ENCODE peak calls at places on chromosomes 1 and 21, in eight cellular contexts. One of them, this sample, is unnamed. For H3K27me3 and H3K9me3, the result is how much of the 10 kb centered on the place peaks cover.

GRCh38 chr1:170807432-170807831 is 127.9 kb upstream of the MROH9 start:
- DNase-seq in lower lobe of right lung: no peak
- DNase-seq in testis: no peak
- DNase-seq in HCT116: peak
- DNase-seq in endodermal cell: no peak
- DNase-seq in PC-3: peak
- DNase-seq in NT2/D1: no peak
- DNase-seq in GM23248: peak
- DNase-seq in this sample: peak

GRCh38 chr1:226691257-226691656 is 47.8 kb downstream of the ITPKB start:
- DNase-seq in GM23248: no peak
- DNase-seq in endodermal cell: no peak
- DNase-seq in HCT116: no peak
- DNase-seq in NT2/D1: no peak
- DNase-seq in testis: no peak
- DNase-seq in lower lobe of right lung: no peak
- DNase-seq in PC-3: no peak
- DNase-seq in this sample: no peak

GRCh38 chr1:96364576-96364975 is 357.0 kb upstream of the PTBP2 start:
- DNase-seq in NT2/D1: no peak
- DNase-seq in lower lobe of right lung: no peak
- DNase-seq in endodermal cell: no peak
- DNase-seq in GM23248: peak
- DNase-seq in testis: no peak
- DNase-seq in HCT116: no peak
- DNase-seq in PC-3: no peak
- DNase-seq in this sample: peak

GRCh38 chr1:173867141-173867752 is 542 bp downstream of the GAS5 start:
- DNase-seq in NT2/D1: no peak
- DNase-seq in testis: no peak
- DNase-seq in lower lobe of right lung: no peak
- DNase-seq in endodermal cell: no peak
- DNase-seq in PC-3: no peak
- DNase-seq in HCT116: no peak
- DNase-seq in GM23248: no peak
- DNase-seq in this sample: no peak

GRCh38 chr1:65177457-65177856 is 29.5 kb downstream of the AK4 start:
- DNase-seq in PC-3: peak
- DNase-seq in testis: no peak
- DNase-seq in endodermal cell: no peak
- DNase-seq in HCT116: peak
- DNase-seq in GM23248: peak
- DNase-seq in NT2/D1: no peak
- DNase-seq in lower lobe of right lung: no peak
- DNase-seq in this sample: no peak

GRCh38 chr1:81029266-81029665 is 771.5 kb upstream of the ADGRL2 start:
- DNase-seq in GM23248: no peak
- DNase-seq in lower lobe of right lung: no peak
- DNase-seq in endodermal cell: no peak
- DNase-seq in PC-3: no peak
- DNase-seq in NT2/D1: no peak
- DNase-seq in HCT116: no peak
- DNase-seq in testis: no peak
- DNase-seq in this sample: no peak

GRCh38 chr1:156270314-156270713 is 12.3 kb downstream of the SMG5 start:
- DNase-seq in HCT116: no peak
- DNase-seq in PC-3: peak
- DNase-seq in testis: no peak
- DNase-seq in lower lobe of right lung: no peak
- DNase-seq in endodermal cell: no peak
- DNase-seq in GM23248: no peak
- DNase-seq in NT2/D1: no peak
- DNase-seq in this sample: no peak

GRCh38 chr1:24516506-24516905 is 13.9 kb downstream of the RCAN3 start:
- DNase-seq in PC-3: no peak
- DNase-seq in NT2/D1: no peak
- DNase-seq in testis: no peak
- DNase-seq in HCT116: no peak
- DNase-seq in GM23248: no peak
- DNase-seq in endodermal cell: no peak
- DNase-seq in lower lobe of right lung: no peak
- DNase-seq in this sample: no peak

GRCh38 chr1:30763654-30764248 is 6.2 kb upstream of the LAPTM5 start:
- DNase-seq in NT2/D1: no peak
- DNase-seq in GM23248: peak
- DNase-seq in HCT116: no peak
- DNase-seq in testis: no peak
- DNase-seq in PC-3: no peak
- DNase-seq in lower lobe of right lung: no peak
- DNase-seq in endodermal cell: no peak
- DNase-seq in this sample: peak

GRCh38 chr1:2234762-2235113 is 6.6 kb downstream of the SKI start:
- DNase-seq in NT2/D1: no peak
- DNase-seq in HCT116: no peak
- DNase-seq in lower lobe of right lung: peak
- DNase-seq in testis: no peak
- DNase-seq in endodermal cell: no peak
- DNase-seq in PC-3: no peak
- DNase-seq in GM23248: no peak
- DNase-seq in this sample: no peak

GRCh38 chr1:219383273-219383672 is 209.6 kb downstream of the LYPLAL1 start:
- DNase-seq in lower lobe of right lung: no peak
- DNase-seq in PC-3: no peak
- DNase-seq in NT2/D1: no peak
- DNase-seq in HCT116: no peak
- DNase-seq in endodermal cell: no peak
- DNase-seq in GM23248: no peak
- DNase-seq in testis: no peak
- DNase-seq in this sample: no peak

GRCh38 chr1:5718716-5719632 is 273.3 kb downstream of the NPHP4 start:
- DNase-seq in GM23248: no peak
- DNase-seq in HCT116: no peak
- DNase-seq in NT2/D1: no peak
- DNase-seq in lower lobe of right lung: peak
- DNase-seq in PC-3: no peak
- DNase-seq in endodermal cell: peak
- DNase-seq in testis: no peak
- DNase-seq in this sample: no peak

GRCh38 chr1:161676441-161676840 is 13.5 kb downstream of the FCGR2B start:
- DNase-seq in GM23248: no peak
- DNase-seq in testis: no peak
- DNase-seq in HCT116: no peak
- DNase-seq in endodermal cell: no peak
- DNase-seq in PC-3: no peak
- DNase-seq in lower lobe of right lung: no peak
- DNase-seq in NT2/D1: no peak
- DNase-seq in this sample: no peak

GRCh38 chr1:90550616-90551406 is 166.3 kb downstream of the BARHL2 start:
- DNase-seq in HCT116: no peak
- DNase-seq in endodermal cell: peak
- DNase-seq in GM23248: no peak
- DNase-seq in PC-3: peak
- DNase-seq in lower lobe of right lung: no peak
- DNase-seq in NT2/D1: no peak
- DNase-seq in testis: no peak
- DNase-seq in this sample: no peak

GRCh38 chr1:23638188-23638619 is 53.4 kb upstream of the RPL11 start:
- DNase-seq in GM23248: peak
- DNase-seq in endodermal cell: peak
- DNase-seq in NT2/D1: no peak
- DNase-seq in lower lobe of right lung: no peak
- DNase-seq in HCT116: no peak
- DNase-seq in PC-3: no peak
- DNase-seq in testis: no peak
- DNase-seq in this sample: no peak

DNA sequence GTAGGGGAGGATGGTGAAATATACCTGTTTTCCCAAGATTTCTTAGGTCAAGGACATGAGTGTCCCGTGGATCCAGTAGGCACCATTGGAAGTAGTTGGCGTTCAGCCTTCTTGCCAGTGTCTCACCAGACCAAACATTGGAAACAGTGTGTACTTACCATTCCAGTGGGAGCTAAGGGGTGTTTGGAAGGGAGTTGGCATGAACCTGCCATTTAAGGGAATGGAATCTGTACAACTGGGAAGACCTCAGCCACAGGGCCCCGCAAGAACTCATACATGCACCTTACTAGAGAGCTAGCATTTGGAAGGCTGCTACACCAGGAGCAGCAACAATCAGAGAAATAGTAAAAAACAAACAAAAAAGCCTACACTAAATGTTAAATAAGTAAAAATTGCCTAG is 12.7 kb downstream of the ATP5PF start:
- DNase-seq in PC-3: no peak
- DNase-seq in NT2/D1: no peak
- DNase-seq in testis: no peak
- DNase-seq in HCT116: no peak
- DNase-seq in lower lobe of right lung: no peak
- DNase-seq in GM23248: no peak
- DNase-seq in endodermal cell: no peak
- DNase-seq in this sample: no peak
- H3K4me3 ChIP-seq in PC-3: no peak
- H3K4me3 ChIP-seq in NT2/D1: no peak
- H3K4me3 ChIP-seq in testis: no peak
- H3K4me3 ChIP-seq in HCT116: no peak
- H3K4me3 ChIP-seq in lower lobe of right lung: no peak
- H3K4me3 ChIP-seq in GM23248: no peak
- H3K4me3 ChIP-seq in endodermal cell: no peak
- H3K4me3 ChIP-seq in this sample: no peak

DNA sequence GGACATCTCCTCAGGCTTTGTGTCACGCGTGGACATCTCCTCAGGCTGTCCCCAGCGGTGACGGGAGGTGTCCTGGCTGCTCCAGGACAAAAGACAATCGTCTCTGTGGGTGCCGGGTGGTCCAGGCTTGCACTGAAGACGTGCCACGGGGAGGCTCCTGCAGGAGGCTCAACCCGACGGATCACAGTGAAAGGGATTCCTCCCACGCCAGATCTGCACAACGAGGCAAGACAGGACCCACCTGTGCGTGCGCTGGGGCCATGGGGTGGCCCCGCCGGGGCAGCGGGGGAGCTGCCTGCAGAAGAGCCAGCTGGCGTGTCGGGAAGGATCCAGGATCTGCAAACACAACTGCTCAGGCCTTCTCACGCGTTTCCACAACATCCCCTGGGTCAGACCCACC is 18.8 kb upstream of the ARHGEF16 start:
- DNase-seq in HCT116: no peak
- DNase-seq in PC-3: no peak
- DNase-seq in testis: no peak
- DNase-seq in endodermal cell: no peak
- DNase-seq in GM23248: no peak
- DNase-seq in NT2/D1: no peak
- DNase-seq in lower lobe of right lung: peak
- DNase-seq in this sample: no peak
- H3K27me3 ChIP-seq in HCT116: under half
- H3K27me3 ChIP-seq in PC-3: half or more
- H3K27me3 ChIP-seq in testis: under half
- H3K27me3 ChIP-seq in endodermal cell: under half
- H3K27me3 ChIP-seq in GM23248: under half
- H3K27me3 ChIP-seq in NT2/D1: under half
- H3K27me3 ChIP-seq in lower lobe of right lung: under half
- H3K27me3 ChIP-seq in this sample: under half

GRCh38 chr1:79885101-79885500 is 878.6 kb upstream of the ADGRL4 start:
- DNase-seq in HCT116: no peak
- DNase-seq in testis: no peak
- DNase-seq in PC-3: no peak
- DNase-seq in GM23248: no peak
- DNase-seq in lower lobe of right lung: no peak
- DNase-seq in NT2/D1: no peak
- DNase-seq in endodermal cell: no peak
- DNase-seq in this sample: no peak
- H3K9me3 ChIP-seq in HCT116: under half
- H3K9me3 ChIP-seq in testis: under half
- H3K9me3 ChIP-seq in PC-3: under half
- H3K9me3 ChIP-seq in GM23248: under half
- H3K9me3 ChIP-seq in lower lobe of right lung: under half
- H3K9me3 ChIP-seq in NT2/D1: under half
- H3K9me3 ChIP-seq in endodermal cell: under half
- H3K9me3 ChIP-seq in this sample: under half

GRCh38 chr1:16054598-16055540 is 11.3 kb downstream of the CLCNKB start:
- DNase-seq in NT2/D1: no peak
- DNase-seq in GM23248: no peak
- DNase-seq in lower lobe of right lung: no peak
- DNase-seq in PC-3: no peak
- DNase-seq in HCT116: no peak
- DNase-seq in testis: no peak
- DNase-seq in endodermal cell: no peak
- DNase-seq in this sample: no peak

GRCh38 chr1:16050328-16050727 is 6.7 kb downstream of the CLCNKB start:
- DNase-seq in GM23248: no peak
- DNase-seq in testis: no peak
- DNase-seq in PC-3: no peak
- DNase-seq in lower lobe of right lung: no peak
- DNase-seq in NT2/D1: no peak
- DNase-seq in HCT116: no peak
- DNase-seq in endodermal cell: peak
- DNase-seq in this sample: no peak

GRCh38 chr1:16051039-16051438 is 7.5 kb downstream of the CLCNKB start:
- DNase-seq in lower lobe of right lung: no peak
- DNase-seq in HCT116: no peak
- DNase-seq in NT2/D1: no peak
- DNase-seq in PC-3: no peak
- DNase-seq in endodermal cell: no peak
- DNase-seq in testis: no peak
- DNase-seq in GM23248: no peak
- DNase-seq in this sample: no peak

GRCh38 chr1:16055613-16056520 is 12.3 kb downstream of the CLCNKB start:
- DNase-seq in lower lobe of right lung: peak
- DNase-seq in PC-3: peak
- DNase-seq in endodermal cell: peak
- DNase-seq in HCT116: peak
- DNase-seq in GM23248: peak
- DNase-seq in testis: peak
- DNase-seq in NT2/D1: peak
- DNase-seq in this sample: peak

GRCh38 chr1:16053781-16054502 is 10.4 kb downstream of the CLCNKB start:
- DNase-seq in endodermal cell: no peak
- DNase-seq in PC-3: no peak
- DNase-seq in testis: no peak
- DNase-seq in lower lobe of right lung: no peak
- DNase-seq in GM23248: no peak
- DNase-seq in NT2/D1: no peak
- DNase-seq in HCT116: no peak
- DNase-seq in this sample: no peak
- H3K4me3 ChIP-seq in endodermal cell: no peak
- H3K4me3 ChIP-seq in PC-3: no peak
- H3K4me3 ChIP-seq in testis: no peak
- H3K4me3 ChIP-seq in lower lobe of right lung: no peak
- H3K4me3 ChIP-seq in GM23248: no peak
- H3K4me3 ChIP-seq in NT2/D1: no peak
- H3K4me3 ChIP-seq in HCT116: no peak
- H3K4me3 ChIP-seq in this sample: no peak

DNA sequence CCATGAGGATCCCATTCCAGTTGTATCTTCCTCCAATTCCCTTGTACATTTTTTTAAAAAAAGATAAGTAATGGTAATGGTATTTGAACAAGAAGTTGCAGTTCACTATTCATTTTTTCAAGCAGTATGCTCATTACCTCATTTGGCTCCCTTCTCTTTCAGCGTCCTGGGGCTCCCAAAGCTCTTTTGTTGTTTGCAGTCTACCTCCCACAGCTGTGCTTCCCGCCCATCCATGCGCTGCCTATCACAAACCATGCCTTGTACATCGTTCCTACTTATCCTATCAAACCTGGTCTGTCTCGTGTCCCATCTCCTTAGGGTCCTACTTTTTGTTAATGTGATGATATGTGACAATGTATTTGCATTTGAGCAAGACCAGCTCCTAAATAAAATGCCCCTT is 59.6 kb upstream of the PLXNA2 start:
- DNase-seq in GM23248: no peak
- DNase-seq in lower lobe of right lung: no peak
- DNase-seq in HCT116: no peak
- DNase-seq in endodermal cell: no peak
- DNase-seq in PC-3: no peak
- DNase-seq in NT2/D1: no peak
- DNase-seq in testis: no peak
- DNase-seq in this sample: no peak
- H3K27me3 ChIP-seq in GM23248: under half
- H3K27me3 ChIP-seq in lower lobe of right lung: under half
- H3K27me3 ChIP-seq in HCT116: under half
- H3K27me3 ChIP-seq in endodermal cell: under half
- H3K27me3 ChIP-seq in PC-3: under half
- H3K27me3 ChIP-seq in NT2/D1: under half
- H3K27me3 ChIP-seq in testis: under half
- H3K27me3 ChIP-seq in this sample: under half

This sample was measured in MG63.